ENCODE peak calls at places on chromosome 13, in five cellular contexts. Q, Y, V, F and U are unnamed samples.

GRCh38 chr13:44396963-44397580 is 23.4 kb downstream of the SERP2 start:
- DNase-seq in Y (no peak), Q (no peak), F (no peak), V (no peak), U (no peak)

GRCh38 chr13:46479286-46479685 is 73.7 kb upstream of the LRCH1 start:
- DNase-seq in Q (no peak), F (no peak), Y (no peak), V (no peak), U (no peak)

GRCh38 chr13:40330950-40331349 is 335.5 kb downstream of the FOXO1 start:
- DNase-seq in Y (no peak), V (no peak), F (no peak), Q (no peak), U (no peak)

GRCh38 chr13:114118763-114119123 is 13.7 kb downstream of the RASA3 start:
- DNase-seq in V (no peak), F (no peak), Q (no peak), Y (no peak), U (peak; percentile 56)

GRCh38 chr13:29679357-29680050 is 84.0 kb upstream of the SLC7A1 start:
- DNase-seq in Y (no peak), F (no peak), Q (no peak), V (no peak), U (peak; percentile 80)

GRCh38 chr13:50366488-50367174 is 351.4 kb downstream of the KCNRG start:
- DNase-seq in F (no peak), Y (no peak), Q (no peak), V (no peak), U (no peak)

GRCh38 chr13:110610955-110611595 is 4.3 kb upstream of the NAXD start:
- DNase-seq in F (no peak), Y (no peak), Q (no peak), V (no peak), U (no peak)

GRCh38 chr13:101412076-101412475 is 4.2 kb downstream of the NALCN start:
- DNase-seq in Y (no peak), F (no peak), Q (no peak), V (no peak), U (no peak)

GRCh38 chr13:51222510-51223283 is 499 bp downstream of the FAM124A start:
- DNase-seq in Y (no peak), F (no peak), Q (no peak), V (peak; percentile 26), U (no peak)

GRCh38 chr13:113631341-113632095 is 26.5 kb downstream of the ATP4B start:
- DNase-seq in Q (no peak), Y (no peak), V (no peak), F (no peak), U (peak; percentile 59)

GRCh38 chr13:112725346-112726017 is 35.6 kb downstream of the ATP11A start:
- DNase-seq in Q (no peak), V (no peak), Y (peak; percentile 3), F (no peak), U (peak; percentile 56)

GRCh38 chr13:49466240-49466914 is 22.3 kb downstream of the SETDB2 start:
- DNase-seq in Y (no peak), F (no peak), Q (no peak), V (no peak), U (no peak)

GRCh38 chr13:47418206-47418920 is 521.5 kb upstream of the HTR2A start:
- DNase-seq in F (no peak), Q (no peak), V (no peak), Y (no peak), U (no peak)

GRCh38 chr13:99658266-99658991 is 157.2 kb downstream of the TM9SF2 start:
- DNase-seq in F (no peak), Q (peak; percentile 51), V (no peak), Y (peak; percentile 75), U (peak; percentile 88)

GRCh38 chr13:46146898-46147297 is 35.1 kb downstream of the LCP1 start:
- DNase-seq in Y (no peak), F (peak; percentile 10), V (peak; percentile 28), Q (no peak), U (no peak)

GRCh38 chr13:76331948-76332712 is 554.1 kb downstream of the KCTD12 start:
- DNase-seq in V (no peak), F (no peak), Y (no peak), Q (no peak), U (no peak)

GRCh38 chr13:111437417-111437816 is 117.0 kb downstream of the TEX29 start:
- DNase-seq in F (no peak), Q (no peak), Y (no peak), V (no peak), U (no peak)

GRCh38 chr13:92017737-92018136 is 619.3 kb downstream of the GPC5 start:
- DNase-seq in Y (no peak), V (no peak), F (no peak), Q (no peak), U (no peak)

GRCh38 chr13:97423300-97424045 is 10.5 kb upstream of the RAP2A start:
- DNase-seq in V (no peak), F (no peak), Q (no peak), Y (no peak), U (no peak)